ENCODE peak calls at places on chromosomes 4 and X, in nine cellular contexts. P is stimulated activated CD4-positive, alpha-beta T cell treated with anti-CD3 and anti-CD28 coated beads, Interleukin-2, amount 100 ng/mL, for 24 hours; X is activated CD4-positive, alpha-beta T cell treated with anti-CD3 and anti-CD28 coated beads, Interleukin-2, amount 50 U/mL, for 1 hour; E is activated T-cell treated with anti-CD3 and anti-CD28 coated beads, Interleukin-2, amount 50 U/mL, for 48 hours; Z is chondrocyte; D is sigmoid colon; J is fibroblast of the conjunctiva; L is SW 1271; S is lower leg skin. Q is an unnamed sample.

GRCh38 chrX:151596282-151596681 is 32.8 kb downstream of the PASD1 start:
- DNase-seq in S (no peak), L (no peak), J (no peak), X (no peak), E (no peak), D (no peak), P (no peak), Z (no peak), Q (no peak)

GRCh38 chrX:7168366-7168765 is 20.4 kb upstream of the PUDP start:
- DNase-seq in P (no peak), J (no peak), X (no peak), E (no peak), Z (no peak), S (no peak), D (no peak), L (no peak), Q (no peak)

GRCh38 chr4:20520901-20521300 is 179.4 kb upstream of the PACRGL start:
- DNase-seq in X (no peak), P (no peak), S (no peak), Z (no peak), E (no peak), D (no peak), L (peak), J (peak), Q (no peak)

GRCh38 chr4:86838141-86838540 is 11.0 kb downstream of the SLC10A6 start:
- DNase-seq in D (no peak), J (no peak), P (no peak), X (no peak), Z (no peak), E (no peak), L (no peak), S (no peak), Q (no peak)

GRCh38 chrX:44400588-44400987 is 57.1 kb upstream of the EFHC2 start:
- DNase-seq in D (no peak), P (peak), Z (no peak), E (peak), X (no peak), S (no peak), J (peak), L (peak), Q (no peak)

GRCh38 chr4:123096038-123096437 is 173.6 kb upstream of the NUDT6 start:
- DNase-seq in S (no peak), X (no peak), D (no peak), E (no peak), P (no peak), Z (no peak), J (no peak), L (peak), Q (no peak)

GRCh38 chr4:1792832-1793495 is at the start of gene FGFR3:
- DNase-seq in D (no peak), Z (no peak), E (peak), X (peak), S (no peak), L (peak), P (peak), J (no peak), Q (peak)

GRCh38 chr4:183876268-183876934 is 28.7 kb upstream of the STOX2 start:
- DNase-seq in Z (no peak), L (no peak), S (no peak), P (no peak), D (peak), X (no peak), E (no peak), J (peak), Q (no peak)

GRCh38 chr4:145176641-145177432 is 3.6 kb downstream of the OTUD4 start:
- DNase-seq in P (no peak), X (no peak), S (no peak), E (no peak), Z (no peak), L (no peak), J (no peak), D (no peak), Q (no peak)

GRCh38 chr4:651884-652642 is 22.0 kb downstream of the ATP5ME start:
- DNase-seq in J (no peak), S (no peak), L (no peak), X (no peak), D (no peak), P (no peak), E (no peak), Z (peak), Q (no peak)

GRCh38 chr4:5696341-5696740 is 12.0 kb downstream of the EVC2 start:
- DNase-seq in L (no peak), X (no peak), P (no peak), D (peak), J (no peak), E (no peak), Z (no peak), S (no peak), Q (no peak)

GRCh38 chrX:129115104-129115503 is 408.2 kb downstream of the SMARCA1 start:
- DNase-seq in Z (no peak), D (no peak), P (peak), L (peak), S (no peak), E (peak), J (no peak), X (no peak), Q (no peak)

GRCh38 chr4:126470862-126471261 is 1156.1 kb downstream of the FAT4 start:
- DNase-seq in P (no peak), S (no peak), L (peak), X (no peak), J (no peak), D (no peak), E (no peak), Z (no peak), Q (no peak)

GRCh38 chr4:166675411-166675810 is 558.9 kb downstream of the SPOCK3 start:
- DNase-seq in D (no peak), Z (no peak), S (no peak), P (no peak), J (peak), L (peak), X (no peak), E (no peak), Q (no peak)

GRCh38 chr4:103422467-103423219 is 224.5 kb upstream of the CENPE start:
- DNase-seq in D (no peak), Z (no peak), L (no peak), S (no peak), X (no peak), P (no peak), E (no peak), J (no peak), Q (no peak)

GRCh38 chrX:17413228-17413627 is 38.2 kb downstream of the NHS start:
- DNase-seq in L (peak), S (no peak), P (no peak), X (no peak), J (no peak), Z (no peak), D (no peak), E (no peak), Q (no peak)

Q was measured in CD4-positive, alpha-beta memory T cell.